ENCODE peak calls at places on chromosome 12, in nine cellular contexts. W, Z, Q, L, C, H, F, P and S are unnamed samples.

GRCh38 chr12:27052176-27052575 is 29.8 kb downstream of the MED21 start:
- DNase-seq in W (no peak), Z (no peak), Q (no peak), L (no peak), C (no peak), H (no peak), F (no peak), P (peak), S (no peak)

GRCh38 chr12:120352117-120352516 is 16.8 kb downstream of the MSI1 start:
- DNase-seq in W (no peak), Z (no peak), Q (no peak), L (no peak), C (peak), H (no peak), F (peak), P (peak), S (no peak)

GRCh38 chr12:53220857-53221202 is 11.2 kb downstream of the RARG start:
- DNase-seq in W (peak), Z (peak), Q (peak), L (peak), C (peak), H (peak), F (peak), P (peak), S (no peak)

GRCh38 chr12:131242741-131243496 is 289.2 kb downstream of the ADGRD1 start:
- DNase-seq in W (peak), Z (no peak), Q (no peak), L (no peak), C (peak), H (no peak), F (no peak), P (peak), S (peak)

GRCh38 chr12:53044052-53044581 is 5.7 kb upstream of the TNS2 start:
- DNase-seq in W (no peak), Z (no peak), Q (no peak), L (peak), C (no peak), H (no peak), F (no peak), P (no peak), S (peak)

GRCh38 chr12:8108808-8109398 is 14.5 kb upstream of the CLEC4A start:
- DNase-seq in W (peak), Z (peak), Q (peak), L (peak), C (peak), H (peak), F (peak), P (peak), S (peak)

GRCh38 chr12:41981758-41982157 is 162.9 kb downstream of the GXYLT1 start:
- DNase-seq in W (no peak), Z (no peak), Q (no peak), L (no peak), C (peak), H (no peak), F (peak), P (peak), S (no peak)

GRCh38 chr12:46562625-46563228 is 190.2 kb upstream of the SLC38A2 start:
- DNase-seq in W (no peak), Z (no peak), Q (no peak), L (no peak), C (peak), H (peak), F (peak), P (peak), S (no peak)

GRCh38 chr12:108840605-108841328 is 16.6 kb downstream of the SSH1 start:
- DNase-seq in W (peak), Z (no peak), Q (no peak), L (no peak), C (no peak), H (no peak), F (peak), P (no peak), S (peak)

GRCh38 chr12:106953352-106954260 is 2.1 kb upstream of the TMEM263 start:
- DNase-seq in W (no peak), Z (no peak), Q (no peak), L (no peak), C (peak), H (peak), F (peak), P (peak), S (no peak)

GRCh38 chr12:25792031-25792430 is 166.5 kb upstream of the RASSF8 start:
- DNase-seq in W (no peak), Z (no peak), Q (no peak), L (no peak), C (no peak), H (peak), F (peak), P (peak), S (no peak)

GRCh38 chr12:116726749-116727148 is 11.1 kb downstream of the SPRING1 start:
- DNase-seq in W (no peak), Z (no peak), Q (no peak), L (no peak), C (no peak), H (peak), F (peak), P (no peak), S (no peak)

GRCh38 chr12:11767029-11767724 is 117.7 kb downstream of the ETV6 start:
- DNase-seq in W (no peak), Z (no peak), Q (no peak), L (no peak), C (no peak), H (no peak), F (no peak), P (no peak), S (no peak)

GRCh38 chr12:97299867-97300266 is 162.7 kb upstream of the RMST start:
- DNase-seq in W (no peak), Z (no peak), Q (no peak), L (no peak), C (no peak), H (no peak), F (no peak), P (no peak), S (no peak)

GRCh38 chr12:73076760-73077159 is 804.6 kb downstream of the TRHDE start:
- DNase-seq in W (no peak), Z (no peak), Q (no peak), L (no peak), C (no peak), H (no peak), F (no peak), P (no peak), S (no peak)

GRCh38 chr12:86261142-86261541 is 5.0 kb upstream of the MGAT4C start:
- DNase-seq in W (no peak), Z (no peak), Q (no peak), L (no peak), C (no peak), H (no peak), F (peak), P (peak), S (no peak)

GRCh38 chr12:64124511-64125197 is 97.4 kb downstream of the KICS2 start:
- DNase-seq in W (no peak), Z (no peak), Q (no peak), L (no peak), C (no peak), H (no peak), F (peak), P (no peak), S (no peak)

GRCh38 chr12:48651681-48652080 is 30.4 kb downstream of the KANSL2 start:
- DNase-seq in W (no peak), Z (no peak), Q (no peak), L (no peak), C (no peak), H (no peak), F (no peak), P (no peak), S (no peak)

GRCh38 chr12:130819681-130820080 is 19.4 kb downstream of the STX2 start:
- DNase-seq in W (no peak), Z (no peak), Q (no peak), L (no peak), C (no peak), H (no peak), F (no peak), P (no peak), S (no peak)

GRCh38 chr12:56839489-56840442 is 76.6 kb downstream of the HSD17B6 start:
- DNase-seq in W (peak), Z (peak), Q (no peak), L (no peak), C (peak), H (peak), F (peak), P (peak), S (no peak)

GRCh38 chr12:46292754-46293402 is 24.0 kb upstream of the SLC38A1 start:
- DNase-seq in W (no peak), Z (no peak), Q (no peak), L (no peak), C (no peak), H (no peak), F (no peak), P (peak), S (no peak)

GRCh38 chr12:116734156-116734768 is 3.6 kb downstream of the SPRING1 start:
- DNase-seq in W (no peak), Z (no peak), Q (no peak), L (no peak), C (no peak), H (no peak), F (no peak), P (peak), S (no peak)

GRCh38 chr12:110179291-110179690 is 55.1 kb downstream of the IFT81 start:
- DNase-seq in W (no peak), Z (peak), Q (no peak), L (no peak), C (peak), H (no peak), F (peak), P (peak), S (no peak)

GRCh38 chr12:92363295-92364146 is 217.9 kb upstream of the BTG1 start:
- DNase-seq in W (peak), Z (peak), Q (peak), L (no peak), C (peak), H (peak), F (peak), P (no peak), S (peak)

GRCh38 chr12:21677622-21678277 is 20.1 kb upstream of the LDHB start:
- DNase-seq in W (no peak), Z (no peak), Q (no peak), L (no peak), C (no peak), H (no peak), F (no peak), P (no peak), S (no peak)

GRCh38 chr12:12333407-12333831 is 16.6 kb downstream of the MANSC1 start:
- DNase-seq in W (peak), Z (no peak), Q (no peak), L (peak), C (peak), H (peak), F (peak), P (peak), S (no peak)

GRCh38 chr12:6735448-6736191 is 11.8 kb downstream of the COPS7A start:
- DNase-seq in W (peak), Z (peak), Q (no peak), L (peak), C (peak), H (peak), F (peak), P (peak), S (no peak)
- H3K27ac ChIP-seq in W (no peak), Z (no peak), Q (no peak), L (no peak), C (peak), H (no peak), F (no peak), P (peak), S (peak)

GRCh38 chr12:4268549-4269181 is 4.9 kb upstream of the CCND2 start:
- DNase-seq in W (peak), Z (no peak), Q (no peak), L (no peak), C (no peak), H (peak), F (no peak), P (no peak), S (no peak)
- H3K27ac ChIP-seq in W (peak), Z (no peak), Q (peak), L (peak), C (no peak), H (no peak), F (no peak), P (no peak), S (no peak)

DNA sequence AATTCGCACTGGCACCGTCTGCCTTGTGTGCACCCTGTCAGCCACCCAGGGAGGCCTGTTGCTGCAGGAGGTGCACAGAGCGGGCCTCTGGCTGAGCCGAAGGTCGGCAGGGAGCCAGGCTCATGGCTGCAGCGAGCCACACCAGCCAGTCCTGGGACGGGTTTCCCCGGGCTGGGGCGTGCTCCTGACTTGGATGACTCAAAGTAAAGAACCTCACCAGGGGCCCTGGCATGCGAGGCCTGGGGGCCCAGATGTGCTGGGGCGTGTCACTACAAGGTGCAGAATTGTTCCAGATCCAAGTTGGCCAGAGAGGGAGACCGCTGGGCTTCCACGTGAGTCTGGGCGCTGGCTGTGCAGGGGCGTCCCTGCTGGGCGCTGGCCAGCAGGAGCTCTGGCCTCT is 34.5 kb downstream of the FBRSL1 start:
- DNase-seq in W (no peak), Z (no peak), Q (no peak), L (no peak), C (no peak), H (no peak), F (peak), P (peak), S (no peak)
- H3K27ac ChIP-seq in W (no peak), Z (no peak), Q (no peak), L (no peak), C (no peak), H (no peak), F (no peak), P (peak), S (no peak)

GRCh38 chr12:81075539-81075938 is 2.3 kb upstream of the ACSS3 start:
- DNase-seq in W (no peak), Z (no peak), Q (no peak), L (no peak), C (no peak), H (no peak), F (no peak), P (no peak), S (no peak)

GRCh38 chr12:81079280-81080076 is 1.6 kb downstream of the ACSS3 start:
- DNase-seq in W (no peak), Z (no peak), Q (no peak), L (no peak), C (peak), H (no peak), F (no peak), P (no peak), S (no peak)

GRCh38 chr12:81078469-81079196 is 754 bp downstream of the ACSS3 start:
- DNase-seq in W (no peak), Z (peak), Q (no peak), L (no peak), C (peak), H (peak), F (peak), P (no peak), S (no peak)

GRCh38 chr12:81077686-81078441 is at the start of gene ACSS3:
- DNase-seq in W (no peak), Z (peak), Q (no peak), L (peak), C (peak), H (no peak), F (peak), P (no peak), S (no peak)

GRCh38 chr12:81077329-81077685 is 572 bp upstream of the ACSS3 start:
- DNase-seq in W (no peak), Z (no peak), Q (no peak), L (peak), C (no peak), H (no peak), F (peak), P (no peak), S (no peak)
- H3K27ac ChIP-seq in W (peak), Z (no peak), Q (no peak), L (no peak), C (no peak), H (no peak), F (no peak), P (no peak), S (no peak)

DNA sequence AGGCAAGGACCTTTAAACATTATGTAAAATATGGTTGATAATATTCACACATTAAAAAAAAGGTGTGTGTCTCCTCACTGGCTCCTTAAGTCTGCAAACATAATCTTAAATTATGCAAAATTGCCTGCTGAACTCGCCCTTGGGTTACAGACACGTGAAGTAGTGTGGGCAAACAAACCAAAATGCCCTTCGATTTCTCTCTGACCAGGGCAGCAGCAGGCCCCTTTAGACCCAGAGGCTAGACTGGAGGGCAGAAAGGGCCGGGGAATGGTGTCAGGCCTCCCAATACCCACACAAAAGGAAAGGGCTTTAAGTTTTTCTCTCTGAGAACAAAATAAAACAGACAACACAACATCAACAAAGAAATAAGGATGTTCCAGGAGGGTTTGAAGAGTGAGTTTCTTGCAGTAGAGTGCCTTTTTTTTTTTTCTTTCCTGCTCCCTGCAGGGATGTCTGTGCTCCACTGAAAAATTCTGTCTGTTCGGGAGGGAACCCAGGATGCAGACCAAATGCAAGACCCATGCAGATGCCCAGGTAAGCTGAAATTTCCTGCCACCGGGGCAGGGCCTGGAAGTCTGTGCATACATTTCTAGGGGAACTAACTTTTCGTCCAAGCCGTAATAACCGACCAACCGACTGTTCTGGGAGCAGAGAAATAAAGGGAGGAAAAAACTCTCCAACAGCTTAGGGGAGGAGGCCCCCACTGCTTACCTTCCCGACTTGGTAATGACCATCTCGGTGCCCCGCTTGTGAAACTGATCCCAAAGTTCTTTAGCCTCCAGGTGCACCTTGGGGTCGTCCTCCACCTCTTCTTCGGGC is 1.7 kb downstream of the TBX3 start:
- DNase-seq in W (no peak), Z (no peak), Q (no peak), L (no peak), C (no peak), H (no peak), F (no peak), P (peak), S (no peak)
- H3K27ac ChIP-seq in W (peak), Z (no peak), Q (no peak), L (no peak), C (no peak), H (no peak), F (peak), P (peak), S (no peak)

DNA sequence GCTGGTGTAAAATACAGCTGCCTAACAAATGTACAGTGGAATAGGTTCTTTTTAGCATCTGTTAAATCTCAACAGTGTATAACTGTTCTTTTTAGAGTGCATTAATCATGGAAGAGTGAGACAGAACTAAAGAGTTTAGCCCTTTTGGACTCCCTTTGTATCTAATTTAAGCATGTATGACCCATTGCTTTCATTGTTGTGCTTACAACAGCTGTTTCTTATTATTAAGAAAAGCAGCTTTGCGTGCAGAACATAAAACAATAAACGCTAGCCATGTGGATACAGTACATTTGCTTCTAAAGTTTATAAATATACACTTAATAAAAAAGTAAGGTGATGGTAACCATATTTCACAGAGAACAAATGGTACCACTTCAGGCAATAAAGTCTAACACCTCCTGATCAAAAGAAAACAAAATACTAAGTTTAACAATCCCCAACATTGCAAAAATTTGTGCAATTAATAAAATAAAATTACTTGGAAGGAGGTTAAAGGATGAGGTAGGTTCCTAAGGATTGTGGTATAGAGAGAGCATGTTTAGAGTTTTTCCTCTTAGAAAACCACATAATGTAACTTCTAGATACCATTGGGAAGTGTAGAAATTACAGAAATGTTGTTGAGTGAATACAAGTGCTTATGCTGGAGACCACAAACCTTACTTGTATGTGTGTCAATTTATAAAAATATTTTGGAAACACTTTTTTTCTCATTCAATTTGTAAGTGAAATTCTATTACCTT is 448.7 kb downstream of the SLC6A15 start:
- DNase-seq in W (no peak), Z (no peak), Q (no peak), L (no peak), C (no peak), H (no peak), F (peak), P (no peak), S (no peak)
- H3K27ac ChIP-seq in W (no peak), Z (no peak), Q (no peak), L (no peak), C (no peak), H (no peak), F (no peak), P (no peak), S (no peak)